ENCODE peak calls at places on chromosome X, in six cellular contexts. V is transverse colon, C is spleen, Y is endothelial cell of umbilical vein, X is GM23338, G is prostate gland. D is an unnamed sample. For H3K36me3, the result is how much of the 10 kb centered on the place peaks cover.

GRCh38 chrX:1072637-1073377 is 139.6 kb downstream of the CRLF2 start:
- DNase-seq in V (no peak), C (peak), Y (no peak), X (peak), G (no peak), D (no peak)

GRCh38 chrX:74606799-74607198 is 7.6 kb downstream of the RLIM start:
- DNase-seq in V (no peak), C (no peak), Y (no peak), X (no peak), G (no peak), D (no peak)

GRCh38 chrX:10619311-10620015 is 922 bp downstream of the MID1 start:
- DNase-seq in V (no peak), C (no peak), Y (peak), X (no peak), G (no peak), D (no peak)

GRCh38 chrX:56233682-56234081 is 1.5 kb downstream of the KLF8 start:
- DNase-seq in V (peak), C (no peak), Y (no peak), X (peak), G (peak), D (no peak)

GRCh38 chrX:42680651-42681050 is 97.3 kb downstream of the PPP1R2C start:
- DNase-seq in V (no peak), C (no peak), Y (peak), X (peak), G (no peak), D (no peak)

GRCh38 chrX:40644821-40645358 is 2.5 kb downstream of the CXorf38 start:
- DNase-seq in V (peak), C (peak), Y (peak), X (no peak), G (peak), D (peak)

GRCh38 chrX:34978171-34978570 is 35.6 kb downstream of the FAM47B start:
- DNase-seq in V (no peak), C (peak), Y (no peak), X (no peak), G (no peak), D (no peak)

GRCh38 chrX:39653656-39654055 is 444.1 kb downstream of the BCOR start:
- DNase-seq in V (no peak), C (no peak), Y (no peak), X (peak), G (no peak), D (no peak)

GRCh38 chrX:100643943-100644587 is at the start of gene SRPX2:
- DNase-seq in V (peak), C (no peak), Y (peak), X (no peak), G (no peak), D (no peak)

GRCh38 chrX:135477576-135477975 is 42.9 kb upstream of the INTS6L start:
- DNase-seq in V (peak), C (no peak), Y (peak), X (peak), G (peak), D (peak)

GRCh38 chrX:112734250-112734649 is 54.5 kb upstream of the LHFPL1 start:
- DNase-seq in V (no peak), C (no peak), Y (no peak), X (peak), G (no peak), D (no peak)

GRCh38 chrX:103124284-103124683 is 31.3 kb upstream of the NXF3 start:
- DNase-seq in V (no peak), C (no peak), Y (no peak), X (no peak), G (no peak), D (no peak)

GRCh38 chrX:13051529-13052172 is 7.2 kb upstream of the FAM9C start:
- DNase-seq in V (no peak), C (no peak), Y (peak), X (no peak), G (no peak), D (no peak)

GRCh38 chrX:119790977-119791436 is 423 bp downstream of the RPL39 start:
- DNase-seq in V (peak), C (no peak), Y (peak), X (no peak), G (peak), D (no peak)

GRCh38 chrX:139203681-139204575 is 326.6 kb upstream of the F9 start:
- DNase-seq in V (no peak), C (peak), Y (no peak), X (peak), G (peak), D (peak)

GRCh38 chrX:71098951-71099506 is 3.4 kb downstream of the FOXO4 start:
- DNase-seq in V (no peak), C (peak), Y (no peak), X (peak), G (no peak), D (peak)

GRCh38 chrX:131704136-131704695 is 160.3 kb downstream of the OR13H1 start:
- DNase-seq in V (peak), C (peak), Y (no peak), X (peak), G (no peak), D (peak)

GRCh38 chrX:34716322-34716721 is 59.2 kb upstream of the TMEM47 start:
- DNase-seq in V (no peak), C (no peak), Y (no peak), X (no peak), G (no peak), D (no peak)

GRCh38 chrX:120452131-120452530 is 17.0 kb downstream of the LAMP2 start:
- DNase-seq in V (no peak), C (no peak), Y (peak), X (peak), G (peak), D (no peak)

DNA sequence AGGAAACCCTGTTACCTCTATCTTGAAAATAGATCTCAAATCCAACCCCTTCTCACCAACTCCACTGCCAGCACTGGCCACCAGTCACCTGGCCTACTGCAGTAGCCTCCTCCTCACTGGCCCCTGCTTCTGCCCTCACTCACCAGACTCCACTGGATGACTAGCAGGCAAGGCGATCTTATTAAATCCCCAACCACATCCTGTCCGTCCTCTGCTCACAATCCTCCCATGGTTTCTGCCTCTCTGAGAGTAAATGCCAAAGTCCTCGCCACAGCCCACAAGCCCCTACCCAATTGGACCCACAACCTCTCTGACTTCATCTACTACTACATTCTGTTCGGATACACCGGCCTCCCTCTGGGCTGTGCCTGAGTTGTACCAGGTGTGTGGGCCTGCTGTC is 5.4 kb upstream of the PIM2 start:
- DNase-seq in V (no peak), C (no peak), Y (no peak), X (no peak), G (no peak), D (no peak)
- H3K36me3 ChIP-seq in V (under half), C (half or more), Y (under half), X (under half), G (under half), D (under half)

GRCh38 chrX:46325312-46325877 is 219.8 kb downstream of the ZNF674 start:
- DNase-seq in V (no peak), C (no peak), Y (peak), X (peak), G (no peak), D (no peak)
- TF ChIP-seq POLR2AphosphoS5 in V (no peak), C (no peak), Y (no peak), X (no peak), G (no peak), D (no peak)

GRCh38 chrX:107448625-107449468 is 605 bp upstream of the FRMPD3 start:
- DNase-seq in V (no peak), C (no peak), Y (no peak), X (peak), G (no peak), D (no peak)
- H3K4me3 ChIP-seq in V (peak), C (peak), Y (no peak), X (peak), G (peak), D (peak)

GRCh38 chrX:154090731-154091130 is 6.8 kb downstream of the MECP2 start:
- DNase-seq in V (no peak), C (no peak), Y (no peak), X (no peak), G (no peak), D (no peak)
- H3K36me3 ChIP-seq in V (under half), C (half or more), Y (under half), X (under half), G (under half), D (under half)